ENCODE peak calls at places on chromosomes 13 and 19, in eight cellular contexts. L is stimulated activated naive CD8-positive, alpha-beta T cell treated with anti-CD3 and anti-CD28 coated beads, Interleukin-15, Interleukin-2, amounts not matched to agents 100 U/mL and 50 U/mL, for 24 hours; C is amniotic epithelial cell; E is stimulated activated CD8-positive, alpha-beta memory T cell treated with anti-CD3 and anti-CD28 coated beads, Interleukin-12 subunit alpha, Interleukin-12 subunit beta, amount 100 ng/mL, for 4 hours; H is skeletal muscle cell; R is stimulated activated CD4-positive, alpha-beta T cell treated with anti-CD3 and anti-CD28 coated beads, Interleukin-12 subunit alpha, Interleukin-12 subunit beta, amount 100 ng/mL, for 24 hours; I is tibial artery; K is fibroblast of the conjunctiva. Z is an unnamed sample.

GRCh38 chr13:26991508-26992181 is 180.0 kb downstream of the USP12 start:
- DNase-seq in L (no peak), C (no peak), E (no peak), H (no peak), R (no peak), I (no peak), K (no peak), Z (no peak)

GRCh38 chr19:10763828-10764339 is 46.0 kb downstream of the DNM2 start:
- DNase-seq in L (no peak), C (no peak), E (no peak), H (no peak), R (no peak), I (no peak), K (no peak), Z (no peak)

GRCh38 chr19:5292453-5292842 is 48.2 kb downstream of the PTPRS start:
- DNase-seq in L (peak), C (peak), E (peak), H (no peak), R (no peak), I (peak), K (no peak), Z (no peak)

GRCh38 chr13:31172535-31172934 is 10.8 kb upstream of the HSPH1 start:
- DNase-seq in L (no peak), C (peak), E (no peak), H (peak), R (no peak), I (no peak), K (peak), Z (no peak)

GRCh38 chr13:106041445-106041844 is 494.0 kb downstream of the EFNB2 start:
- DNase-seq in L (no peak), C (no peak), E (no peak), H (no peak), R (no peak), I (no peak), K (no peak), Z (no peak)

GRCh38 chr19:30649934-30650614 is 277.9 kb downstream of the ZNF536 start:
- DNase-seq in L (peak), C (peak), E (no peak), H (no peak), R (no peak), I (no peak), K (peak), Z (peak)

GRCh38 chr13:39512687-39513086 is 90.3 kb downstream of the LHFPL6 start:
- DNase-seq in L (no peak), C (no peak), E (no peak), H (no peak), R (no peak), I (no peak), K (no peak), Z (no peak)

GRCh38 chr13:36370108-36370429 is 23.9 kb upstream of the SPART start:
- DNase-seq in L (no peak), C (no peak), E (no peak), H (no peak), R (no peak), I (no peak), K (no peak), Z (no peak)

GRCh38 chr19:41548954-41549688 is 26.8 kb upstream of the CEACAM21 start:
- DNase-seq in L (peak), C (no peak), E (peak), H (no peak), R (no peak), I (no peak), K (no peak), Z (peak)

GRCh38 chr13:109698779-109699178 is 87.6 kb downstream of the IRS2 start:
- DNase-seq in L (no peak), C (peak), E (no peak), H (no peak), R (no peak), I (no peak), K (no peak), Z (no peak)

GRCh38 chr13:37869506-37869755 is 141 bp downstream of the TRPC4 start:
- DNase-seq in L (no peak), C (no peak), E (no peak), H (no peak), R (no peak), I (no peak), K (no peak), Z (no peak)

GRCh38 chr13:39365879-39366278 is 237.1 kb downstream of the LHFPL6 start:
- DNase-seq in L (no peak), C (no peak), E (no peak), H (no peak), R (no peak), I (no peak), K (no peak), Z (no peak)

GRCh38 chr19:37813340-37813739 is 34.0 kb upstream of the ZNF573 start:
- DNase-seq in L (no peak), C (no peak), E (no peak), H (no peak), R (no peak), I (no peak), K (no peak), Z (no peak)

GRCh38 chr13:44437356-44438233 is 64.0 kb downstream of the SERP2 start:
- DNase-seq in L (no peak), C (peak), E (no peak), H (no peak), R (no peak), I (no peak), K (peak), Z (no peak)

GRCh38 chr19:4983346-4984105 is 14.6 kb downstream of the KDM4B start:
- DNase-seq in L (no peak), C (no peak), E (no peak), H (no peak), R (no peak), I (no peak), K (no peak), Z (no peak)

GRCh38 chr19:1469200-1469935 is 9.6 kb downstream of the C19orf25 start:
- DNase-seq in L (no peak), C (no peak), E (no peak), H (no peak), R (no peak), I (no peak), K (no peak), Z (peak)

GRCh38 chr13:50149143-50149703 is 134.0 kb downstream of the KCNRG start:
- DNase-seq in L (no peak), C (peak), E (no peak), H (no peak), R (no peak), I (no peak), K (no peak), Z (no peak)

GRCh38 chr13:110306960-110307696 is at the start of the genes COL4A1 and COL4A2:
- DNase-seq in L (no peak), C (peak), E (no peak), H (no peak), R (no peak), I (peak), K (no peak), Z (no peak)

GRCh38 chr13:75812751-75813181 is 176.6 kb downstream of the LMO7 start:
- DNase-seq in L (no peak), C (peak), E (no peak), H (no peak), R (no peak), I (no peak), K (no peak), Z (no peak)

GRCh38 chr19:48490980-48491792 is 20.4 kb downstream of the LMTK3 start:
- DNase-seq in L (peak), C (no peak), E (peak), H (no peak), R (no peak), I (no peak), K (no peak), Z (peak)

GRCh38 chr13:75693227-75693626 is 57.1 kb downstream of the LMO7 start:
- DNase-seq in L (no peak), C (no peak), E (no peak), H (no peak), R (no peak), I (no peak), K (no peak), Z (no peak)

GRCh38 chr19:7494416-7495098 is 5.7 kb upstream of the PEX11G start:
- DNase-seq in L (no peak), C (no peak), E (no peak), H (no peak), R (no peak), I (peak), K (no peak), Z (no peak)

GRCh38 chr13:73293902-73294523 is 235.2 kb downstream of the KLF5 start:
- DNase-seq in L (no peak), C (no peak), E (no peak), H (no peak), R (no peak), I (no peak), K (no peak), Z (no peak)

GRCh38 chr13:79311456-79311855 is 94.6 kb downstream of the RBM26 start:
- DNase-seq in L (no peak), C (no peak), E (no peak), H (no peak), R (no peak), I (no peak), K (no peak), Z (no peak)

GRCh38 chr19:41302624-41303351 is 7.2 kb upstream of the CCDC97 start:
- DNase-seq in L (peak), C (no peak), E (peak), H (no peak), R (peak), I (peak), K (no peak), Z (peak)

GRCh38 chr19:30393046-30393445 is 20.9 kb downstream of the ZNF536 start:
- DNase-seq in L (no peak), C (no peak), E (no peak), H (no peak), R (no peak), I (no peak), K (no peak), Z (no peak)

GRCh38 chr13:59356607-59357006 is 807.1 kb downstream of the DIAPH3 start:
- DNase-seq in L (no peak), C (peak), E (no peak), H (peak), R (no peak), I (peak), K (no peak), Z (no peak)